ENCODE peak calls at places on chromosomes 1 and 21, in four cellular contexts. One of them, this sample, is unnamed.
A peak's percentile ranks its signal among the peaks of the same experiment; 100 is the strongest.

GRCh38 chr1:11473635-11474034 is 5.3 kb upstream of the DISP3 start:
- DNase-seq in C1 segment of cervical spinal cord: no peak
- DNase-seq in iPS-NIHi11: peak; percentile 86
- DNase-seq in iPS DF 6.9: peak; percentile 20
- DNase-seq in this sample: peak; percentile 75

GRCh38 chr21:34039678-34040382 is 33.5 kb upstream of the MRPS6 start:
- DNase-seq in iPS DF 6.9: no peak
- DNase-seq in iPS-NIHi11: peak; percentile 51
- DNase-seq in C1 segment of cervical spinal cord: no peak
- DNase-seq in this sample: peak; percentile 8

GRCh38 chr1:72283204-72284083 is 1.1 kb upstream of the NEGR1 start:
- DNase-seq in C1 segment of cervical spinal cord: peak; percentile 81
- DNase-seq in iPS DF 6.9: no peak
- DNase-seq in iPS-NIHi11: peak; percentile 36
- DNase-seq in this sample: no peak

GRCh38 chr21:42109873-42110525 is 38.9 kb downstream of the UMODL1 start:
- DNase-seq in iPS-NIHi11: no peak
- DNase-seq in C1 segment of cervical spinal cord: no peak
- DNase-seq in iPS DF 6.9: no peak
- DNase-seq in this sample: no peak

GRCh38 chr21:15065381-15066230 is 806 bp upstream of the NRIP1 start:
- DNase-seq in iPS-NIHi11: peak; percentile 53
- DNase-seq in iPS DF 6.9: no peak
- DNase-seq in C1 segment of cervical spinal cord: peak; percentile 76
- DNase-seq in this sample: peak; percentile 65

GRCh38 chr1:226832613-226833012 is 37.8 kb upstream of the PSEN2 start:
- DNase-seq in iPS-NIHi11: no peak
- DNase-seq in C1 segment of cervical spinal cord: no peak
- DNase-seq in iPS DF 6.9: no peak
- DNase-seq in this sample: no peak

GRCh38 chr1:99137546-99138206 is 126.6 kb upstream of the PLPPR4 start:
- DNase-seq in iPS DF 6.9: no peak
- DNase-seq in C1 segment of cervical spinal cord: no peak
- DNase-seq in iPS-NIHi11: no peak
- DNase-seq in this sample: no peak

GRCh38 chr1:65229754-65230339 is 79.5 kb upstream of the DNAJC6 start:
- DNase-seq in C1 segment of cervical spinal cord: no peak
- DNase-seq in iPS-NIHi11: no peak
- DNase-seq in iPS DF 6.9: no peak
- DNase-seq in this sample: no peak

GRCh38 chr1:199931666-199932377 is 95.7 kb upstream of the NR5A2 start:
- DNase-seq in C1 segment of cervical spinal cord: no peak
- DNase-seq in iPS-NIHi11: no peak
- DNase-seq in iPS DF 6.9: no peak
- DNase-seq in this sample: no peak

GRCh38 chr1:201026746-201027145 is 3.2 kb upstream of the KIF21B start:
- DNase-seq in iPS-NIHi11: no peak
- DNase-seq in iPS DF 6.9: no peak
- DNase-seq in C1 segment of cervical spinal cord: no peak
- DNase-seq in this sample: no peak

GRCh38 chr1:219931033-219931432 is 2.7 kb upstream of the SLC30A10 start:
- DNase-seq in C1 segment of cervical spinal cord: no peak
- DNase-seq in iPS DF 6.9: no peak
- DNase-seq in iPS-NIHi11: no peak
- DNase-seq in this sample: no peak

GRCh38 chr1:229758101-229759036 is 132.3 kb downstream of the URB2 start:
- DNase-seq in iPS-NIHi11: no peak
- DNase-seq in iPS DF 6.9: no peak
- DNase-seq in C1 segment of cervical spinal cord: no peak
- DNase-seq in this sample: no peak

GRCh38 chr1:36203554-36204346 is 20.5 kb upstream of the THRAP3 start:
- DNase-seq in iPS-NIHi11: no peak
- DNase-seq in C1 segment of cervical spinal cord: peak; percentile 68
- DNase-seq in iPS DF 6.9: no peak
- DNase-seq in this sample: no peak

GRCh38 chr1:63797056-63797726 is 23.4 kb downstream of the ROR1 start:
- DNase-seq in iPS-NIHi11: no peak
- DNase-seq in C1 segment of cervical spinal cord: no peak
- DNase-seq in iPS DF 6.9: no peak
- DNase-seq in this sample: no peak

GRCh38 chr1:936865-937264 is 13.1 kb downstream of the SAMD11 start:
- DNase-seq in iPS DF 6.9: no peak
- DNase-seq in C1 segment of cervical spinal cord: no peak
- DNase-seq in iPS-NIHi11: no peak
- DNase-seq in this sample: no peak

GRCh38 chr21:32572574-32573420 is 12.5 kb downstream of the TCP10L start:
- DNase-seq in iPS DF 6.9: no peak
- DNase-seq in C1 segment of cervical spinal cord: no peak
- DNase-seq in iPS-NIHi11: no peak
- DNase-seq in this sample: no peak

GRCh38 chr1:186152227-186152944 is 222.7 kb downstream of the TPR start:
- DNase-seq in C1 segment of cervical spinal cord: no peak
- DNase-seq in iPS DF 6.9: no peak
- DNase-seq in iPS-NIHi11: no peak
- DNase-seq in this sample: no peak

GRCh38 chr1:9798236-9799130 is 25.3 kb downstream of the CLSTN1 start:
- DNase-seq in C1 segment of cervical spinal cord: no peak
- DNase-seq in iPS DF 6.9: no peak
- DNase-seq in iPS-NIHi11: no peak
- DNase-seq in this sample: no peak

GRCh38 chr1:37055631-37056030 is 21.3 kb upstream of the GRIK3 start:
- DNase-seq in iPS DF 6.9: no peak
- DNase-seq in iPS-NIHi11: no peak
- DNase-seq in C1 segment of cervical spinal cord: no peak
- DNase-seq in this sample: no peak

GRCh38 chr21:45954271-45954670 is 27.3 kb upstream of the COL6A1 start:
- DNase-seq in iPS DF 6.9: no peak
- DNase-seq in iPS-NIHi11: peak; percentile 14
- DNase-seq in C1 segment of cervical spinal cord: no peak
- DNase-seq in this sample: no peak

GRCh38 chr1:204936765-204937164 is 66.1 kb downstream of the NFASC start:
- DNase-seq in iPS DF 6.9: no peak
- DNase-seq in C1 segment of cervical spinal cord: no peak
- DNase-seq in iPS-NIHi11: no peak
- DNase-seq in this sample: no peak

GRCh38 chr1:166848193-166848592 is 8.9 kb downstream of the POGK start:
- DNase-seq in iPS-NIHi11: no peak
- DNase-seq in iPS DF 6.9: no peak
- DNase-seq in C1 segment of cervical spinal cord: no peak
- DNase-seq in this sample: no peak

GRCh38 chr1:165900576-165901380 is 73.4 kb downstream of the UCK2 start:
- DNase-seq in iPS DF 6.9: no peak
- DNase-seq in iPS-NIHi11: no peak
- DNase-seq in C1 segment of cervical spinal cord: no peak
- DNase-seq in this sample: no peak

GRCh38 chr1:181014431-181015257 is 8.0 kb downstream of the STX6 start:
- DNase-seq in iPS-NIHi11: no peak
- DNase-seq in iPS DF 6.9: no peak
- DNase-seq in C1 segment of cervical spinal cord: no peak
- DNase-seq in this sample: no peak

GRCh38 chr1:217315346-217315745 is 315.5 kb downstream of the GPATCH2 start:
- DNase-seq in C1 segment of cervical spinal cord: no peak
- DNase-seq in iPS-NIHi11: no peak
- DNase-seq in iPS DF 6.9: no peak
- DNase-seq in this sample: no peak

GRCh38 chr1:230303822-230304221 is 122.3 kb downstream of the PGBD5 start:
- DNase-seq in iPS-NIHi11: no peak
- DNase-seq in iPS DF 6.9: no peak
- DNase-seq in C1 segment of cervical spinal cord: no peak
- DNase-seq in this sample: no peak

GRCh38 chr1:59107916-59108315 is 189.0 kb upstream of the FGGY start:
- DNase-seq in iPS-NIHi11: no peak
- DNase-seq in C1 segment of cervical spinal cord: no peak
- DNase-seq in iPS DF 6.9: no peak
- DNase-seq in this sample: no peak

GRCh38 chr1:180623579-180624347 is 8.1 kb upstream of the XPR1 start:
- DNase-seq in C1 segment of cervical spinal cord: no peak
- DNase-seq in iPS DF 6.9: no peak
- DNase-seq in iPS-NIHi11: peak; percentile 40
- DNase-seq in this sample: peak; percentile 9

GRCh38 chr1:163055005-163055404 is 14.2 kb upstream of the RGS4 start:
- DNase-seq in iPS-NIHi11: no peak
- DNase-seq in C1 segment of cervical spinal cord: no peak
- DNase-seq in iPS DF 6.9: no peak
- DNase-seq in this sample: no peak

GRCh38 chr21:45590726-45591618 is 48.7 kb upstream of the SLC19A1 start:
- DNase-seq in iPS DF 6.9: no peak
- DNase-seq in C1 segment of cervical spinal cord: no peak
- DNase-seq in iPS-NIHi11: no peak
- DNase-seq in this sample: no peak

GRCh38 chr1:36699113-36699512 is 216.4 kb upstream of the CSF3R start:
- DNase-seq in iPS-NIHi11: no peak
- DNase-seq in C1 segment of cervical spinal cord: no peak
- DNase-seq in iPS DF 6.9: no peak
- DNase-seq in this sample: no peak